ENCODE peak calls at places on chromosomes 3 and 15, in four cellular contexts. R is H1, P is GM12878, A is HCT116. B is an unnamed sample.
A peak's percentile ranks its signal among the peaks of the same experiment; 100 is the strongest.

GRCh38 chr3:156471431-156471830 is 83.5 kb downstream of the SSR3 start:
- DNase-seq in R (no peak), P (no peak), A (no peak), B (no peak)

GRCh38 chr3:129013491-129013891 is 12.4 kb downstream of the EFCC1 start:
- DNase-seq in A (no peak), P (no peak), R (no peak), B (peak; percentile 73)

GRCh38 chr15:73782339-73782979 is 29.3 kb upstream of the INSYN1 start:
- DNase-seq in R (no peak), P (no peak), A (no peak), B (no peak)

GRCh38 chr15:65550681-65551098 is 20.4 kb downstream of the HACD3 start:
- DNase-seq in P (no peak), R (no peak), A (no peak), B (peak; percentile 38)

GRCh38 chr15:26051771-26052685 is 188.9 kb upstream of the ATP10A start:
- DNase-seq in A (no peak), P (no peak), R (no peak), B (no peak)

GRCh38 chr3:72258786-72259185 is 473.8 kb upstream of the PROK2 start:
- DNase-seq in A (no peak), R (no peak), P (no peak), B (no peak)

GRCh38 chr15:58805095-58805494 is 34.0 kb downstream of the MINDY2 start:
- DNase-seq in P (no peak), A (no peak), R (no peak), B (no peak)

GRCh38 chr3:163605915-163606314 is 1472.4 kb downstream of the SI start:
- DNase-seq in A (no peak), R (no peak), P (no peak), B (no peak)

GRCh38 chr3:119175869-119176756 is 2.7 kb downstream of the UPK1B start:
- DNase-seq in A (no peak), P (no peak), R (no peak), B (no peak)

GRCh38 chr15:34338347-34338746 is 766 bp upstream of the SLC12A6 start:
- DNase-seq in A (no peak), R (no peak), P (no peak), B (no peak)

GRCh38 chr3:195068045-195068444 is 202.9 kb downstream of the XXYLT1 start:
- DNase-seq in R (no peak), P (no peak), A (no peak), B (no peak)

GRCh38 chr3:172595648-172596393 is 72.6 kb upstream of the TNFSF10 start:
- DNase-seq in P (peak; percentile 60), A (peak; percentile 48), R (no peak), B (peak; percentile 32)

GRCh38 chr3:44906997-44907396 is 32.6 kb downstream of the TGM4 start:
- DNase-seq in R (no peak), P (no peak), A (no peak), B (no peak)

GRCh38 chr15:69304176-69304533 is 5.4 kb downstream of the PAQR5 start:
- DNase-seq in P (no peak), A (peak; percentile 35), R (no peak), B (no peak)
- TF ChIP-seq ATF3 in P (no peak), A (no peak), R (no peak), B (no peak)

GRCh38 chr15:80175436-80175835 is 22.6 kb downstream of the FAH start:
- DNase-seq in P (no peak), A (no peak), R (no peak), B (no peak)
- TF ChIP-seq EGR1 in P (no peak), A (no peak), R (no peak), B (no peak)

DNA sequence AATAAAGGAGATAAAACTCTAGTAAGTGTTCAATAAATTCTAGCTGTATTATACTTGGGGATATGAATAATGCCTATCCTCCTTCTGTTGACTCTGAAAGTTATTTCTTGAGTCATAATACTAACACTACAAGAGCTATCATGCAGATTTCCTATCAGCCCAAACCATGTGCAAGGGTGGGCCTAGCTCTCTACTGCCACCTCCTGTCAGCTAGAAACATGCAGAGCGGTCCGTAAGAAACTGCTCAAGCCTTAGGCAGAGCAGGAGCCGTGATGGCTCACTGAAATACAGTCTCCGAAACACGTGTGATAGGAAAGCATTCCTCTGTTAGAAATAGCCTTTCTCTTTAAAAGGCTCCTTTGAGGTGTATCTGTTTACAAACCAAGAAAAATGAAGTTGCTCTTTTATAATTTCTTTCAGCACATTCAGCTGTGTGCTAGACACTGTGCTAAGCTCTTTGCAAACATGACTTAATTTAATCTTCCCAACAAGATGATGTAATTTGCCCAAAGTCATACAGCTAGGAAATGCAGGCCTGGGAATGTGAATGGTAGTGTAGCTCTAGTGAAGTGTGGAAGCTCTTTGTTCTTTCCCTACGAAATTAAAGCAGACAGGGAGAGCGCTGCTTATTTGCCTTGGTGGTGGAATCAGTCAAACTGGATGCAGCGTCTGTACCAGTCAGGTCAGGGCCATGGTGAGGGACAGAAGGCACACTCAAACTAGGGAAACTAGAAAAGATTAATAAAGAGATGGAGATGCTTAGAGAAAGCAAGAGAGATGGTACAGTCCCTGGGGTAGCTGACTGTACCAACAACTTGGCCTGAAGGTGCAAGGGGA is 43.1 kb downstream of the MTHFS start:
- DNase-seq in R (peak; percentile 54), A (peak; percentile 47), P (peak; percentile 52), B (peak; percentile 81)
- TF ChIP-seq ATF3 in R (no peak), A (no peak), P (no peak), B (peak; percentile 51)

GRCh38 chr15:84910928-84911623 is 26.6 kb downstream of the SLC28A1 start:
- DNase-seq in P (no peak), A (no peak), R (no peak), B (no peak)

GRCh38 chr15:84909782-84910181 is 25.3 kb downstream of the SLC28A1 start:
- DNase-seq in R (no peak), A (no peak), P (no peak), B (no peak)

GRCh38 chr15:84909029-84909428 is 24.6 kb downstream of the SLC28A1 start:
- DNase-seq in P (no peak), A (no peak), R (no peak), B (no peak)

GRCh38 chr15:84914351-84914750 is 29.9 kb downstream of the SLC28A1 start:
- DNase-seq in P (no peak), R (no peak), A (no peak), B (no peak)

DNA sequence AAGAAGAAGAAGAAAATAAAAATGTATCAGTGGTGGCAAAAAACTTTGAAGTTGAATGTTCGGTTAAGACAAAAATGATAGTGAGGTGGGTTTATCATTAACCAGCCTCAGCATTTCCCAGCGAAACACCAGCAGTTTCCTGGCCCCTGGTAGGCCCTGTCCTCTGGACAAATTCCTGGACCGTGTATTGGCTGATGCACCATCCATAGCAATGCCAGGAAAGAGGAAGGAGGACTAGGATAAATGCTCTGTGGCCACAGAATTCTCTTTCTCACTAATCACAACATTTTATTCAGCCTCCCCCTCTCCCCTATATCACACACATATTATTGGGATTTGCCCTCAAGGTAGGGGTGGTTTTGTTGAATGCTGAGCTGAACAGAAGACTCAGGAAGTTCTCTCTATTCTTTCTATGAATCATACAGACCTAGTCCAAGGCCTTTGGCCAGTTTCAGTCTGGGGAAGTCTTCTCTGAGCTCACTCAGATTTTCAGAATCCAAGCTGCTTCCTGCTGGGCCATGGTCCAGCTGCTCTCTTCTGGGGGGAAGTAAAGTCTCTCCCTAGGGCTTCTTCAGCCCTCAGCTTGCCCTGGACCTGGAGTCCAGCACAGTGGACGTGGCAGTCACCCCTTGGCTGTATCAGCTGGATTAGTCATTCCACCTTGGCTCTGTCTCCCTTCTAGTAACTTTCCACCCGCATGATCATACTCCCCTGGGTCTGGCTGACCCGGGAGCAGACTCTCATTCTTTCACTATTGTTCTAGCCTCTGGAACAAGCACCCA is 27.6 kb downstream of the SLC28A1 start:
- DNase-seq in A (peak; percentile 71), P (no peak), R (no peak), B (no peak)
- TF ChIP-seq EGR1 in A (no peak), P (no peak), R (no peak), B (no peak)

GRCh38 chr3:185089343-185089742 is 63.5 kb downstream of the C3orf70 start:
- DNase-seq in A (no peak), R (no peak), P (no peak), B (no peak)

GRCh38 chr3:185084883-185085282 is 68.0 kb downstream of the C3orf70 start:
- DNase-seq in R (no peak), P (no peak), A (no peak), B (no peak)

GRCh38 chr3:185087419-185087818 is 65.4 kb downstream of the C3orf70 start:
- DNase-seq in R (no peak), A (no peak), P (no peak), B (no peak)

GRCh38 chr3:185094691-185095090 is 58.2 kb downstream of the C3orf70 start:
- DNase-seq in A (no peak), R (no peak), P (no peak), B (no peak)

GRCh38 chr3:185089751-185090150 is 63.1 kb downstream of the C3orf70 start:
- DNase-seq in A (no peak), R (no peak), P (no peak), B (no peak)
- TF ChIP-seq ATF3 in A (no peak), R (no peak), P (no peak), B (no peak)

DNA sequence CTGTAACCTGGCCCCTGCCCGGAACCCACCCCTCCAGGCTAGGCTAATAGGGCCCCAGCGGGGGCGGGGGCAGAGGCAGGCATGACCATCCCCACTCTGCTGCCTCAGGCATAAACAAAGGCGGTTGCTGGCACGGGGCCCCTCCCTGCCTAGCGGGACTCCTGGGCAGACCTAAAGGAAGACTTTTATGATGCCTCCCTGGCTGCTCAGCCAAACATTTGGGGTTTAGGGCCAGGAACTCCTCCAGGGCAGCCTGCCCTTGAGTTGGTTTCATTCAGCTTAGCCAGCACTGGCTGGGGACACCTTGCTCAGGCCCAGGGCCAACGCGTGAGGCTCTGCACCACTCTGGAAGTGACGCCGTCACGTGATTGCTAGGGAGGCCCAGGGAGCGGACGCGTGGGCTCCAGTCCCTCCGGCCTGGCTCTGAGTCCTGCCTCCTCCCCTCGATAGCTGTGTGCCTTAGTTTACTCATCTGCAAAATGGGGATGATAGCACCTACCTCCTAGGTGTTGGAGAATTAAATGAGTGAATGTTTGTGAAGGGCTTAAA is 27.8 kb downstream of the HDAC11 start:
- DNase-seq in R (no peak), A (no peak), P (no peak), B (no peak)
- TF ChIP-seq EGR1 in R (no peak), A (no peak), P (no peak), B (peak; percentile 3)

DNA sequence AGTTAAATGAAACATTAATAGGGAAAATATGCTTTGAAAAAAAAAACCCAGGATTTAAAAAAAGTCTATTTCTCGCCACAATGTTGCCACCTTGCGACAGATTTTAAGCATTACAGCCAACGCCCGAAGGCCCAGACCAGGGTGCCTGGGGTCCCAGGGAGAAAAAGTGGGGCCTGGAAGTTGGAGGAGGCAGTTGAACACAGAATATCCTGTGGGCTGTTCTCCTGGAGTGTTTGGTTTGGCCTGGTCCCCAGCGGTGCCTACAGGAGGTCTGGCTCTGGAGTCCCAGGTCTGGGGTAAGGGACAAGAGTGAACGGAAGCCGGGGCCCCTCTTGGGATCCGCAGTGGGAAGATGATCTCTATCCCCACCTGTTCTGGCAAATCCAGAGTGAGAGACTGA is 3.4 kb downstream of the RNU6-1 start:
- DNase-seq in P (no peak), A (no peak), R (no peak), B (peak; percentile 62)
- TF ChIP-seq ATF3 in P (no peak), A (no peak), R (no peak), B (no peak)

GRCh38 chr3:65052101-65052500 is 364.3 kb upstream of the ADAMTS9 start:
- DNase-seq in P (no peak), A (no peak), R (no peak), B (no peak)
- TF ChIP-seq EGR1 in P (no peak), A (no peak), R (no peak), B (no peak)

B was measured in K562.